ENCODE peak calls at places on chromosomes 3 and 15, in seven cellular contexts. T, O, E, H, S, W and I are unnamed samples. For H3K9me3, H3K4me1 and H3K36me3, the result is how much of the 10 kb centered on the place peaks cover.

GRCh38 chr15:45790325-45790943 is 155.6 kb downstream of the SQOR start:
- ATAC-seq in W (no peak), T (peak), H (no peak), E (no peak), O (peak), S (peak), I (no peak)

GRCh38 chr3:102979682-102980378 is 545.0 kb downstream of the ZPLD1 start:
- ATAC-seq in S (peak), E (peak), W (peak), H (peak), O (peak), T (no peak), I (peak)

GRCh38 chr3:30610702-30611410 is 4.5 kb downstream of the TGFBR2 start:
- ATAC-seq in T (no peak), W (no peak), S (no peak), O (no peak), E (no peak), H (no peak), I (no peak)

GRCh38 chr15:48890375-48890972 is 12.5 kb downstream of the EID1 start:
- ATAC-seq in O (no peak), E (no peak), S (no peak), H (no peak), T (no peak), W (no peak), I (no peak)

GRCh38 chr3:105801397-105801796 is 67.4 kb downstream of the CBLB start:
- ATAC-seq in W (no peak), E (no peak), S (no peak), H (no peak), O (no peak), T (no peak), I (no peak)

GRCh38 chr3:45113625-45114050 is 32.5 kb downstream of the CDCP1 start:
- ATAC-seq in T (no peak), E (peak), O (no peak), W (no peak), H (no peak), S (no peak), I (peak)

GRCh38 chr3:36416660-36417059 is 36.4 kb downstream of the STAC start:
- ATAC-seq in S (no peak), W (no peak), T (no peak), E (no peak), O (peak), H (no peak), I (no peak)

GRCh38 chr3:1183320-1184048 is 90.7 kb downstream of the CNTN6 start:
- ATAC-seq in T (no peak), H (no peak), S (no peak), O (peak), W (no peak), E (no peak), I (peak)

GRCh38 chr15:48681274-48681840 is 35.8 kb upstream of the FBN1 start:
- ATAC-seq in W (no peak), T (no peak), E (no peak), H (no peak), O (no peak), S (no peak), I (no peak)

GRCh38 chr3:111768571-111769100 is 90.4 kb upstream of the PHLDB2 start:
- ATAC-seq in S (no peak), T (peak), O (peak), E (peak), W (no peak), H (no peak), I (peak)

GRCh38 chr3:141063831-141064230 is 12.7 kb downstream of the SPSB4 start:
- ATAC-seq in E (no peak), H (no peak), W (no peak), S (no peak), O (no peak), T (no peak), I (no peak)

GRCh38 chr15:80265021-80265420 is 13.0 kb upstream of the CTXND1 start:
- ATAC-seq in S (no peak), H (no peak), E (no peak), W (no peak), T (no peak), O (no peak), I (no peak)

GRCh38 chr3:15339786-15340215 is 7.4 kb upstream of the SH3BP5 start:
- ATAC-seq in S (peak), T (no peak), W (peak), E (no peak), H (no peak), O (peak), I (no peak)

GRCh38 chr3:45208587-45208986 is 17.5 kb downstream of the TMEM158 start:
- ATAC-seq in H (no peak), S (no peak), O (no peak), E (no peak), W (no peak), T (no peak), I (no peak)

GRCh38 chr3:46960081-46960701 is 16.4 kb downstream of the CCDC12 start:
- ATAC-seq in W (peak), S (peak), T (no peak), E (peak), H (peak), O (peak), I (peak)

GRCh38 chr3:131435000-131435399 is 53.4 kb downstream of the NUDT16 start:
- ATAC-seq in E (no peak), T (no peak), W (no peak), O (no peak), S (no peak), H (no peak), I (no peak)

GRCh38 chr3:144270100-144270499 is 298.5 kb downstream of the DIPK2A start:
- ATAC-seq in H (no peak), O (no peak), E (no peak), S (peak), W (no peak), T (no peak), I (no peak)

GRCh38 chr3:169404491-169404890 is 259.0 kb downstream of the MECOM start:
- ATAC-seq in T (no peak), E (no peak), W (no peak), H (no peak), O (no peak), S (no peak), I (no peak)

GRCh38 chr3:142586803-142587406 is 8.4 kb upstream of the ATR start:
- ATAC-seq in E (peak), H (peak), S (peak), W (peak), O (peak), T (peak), I (peak)

DNA sequence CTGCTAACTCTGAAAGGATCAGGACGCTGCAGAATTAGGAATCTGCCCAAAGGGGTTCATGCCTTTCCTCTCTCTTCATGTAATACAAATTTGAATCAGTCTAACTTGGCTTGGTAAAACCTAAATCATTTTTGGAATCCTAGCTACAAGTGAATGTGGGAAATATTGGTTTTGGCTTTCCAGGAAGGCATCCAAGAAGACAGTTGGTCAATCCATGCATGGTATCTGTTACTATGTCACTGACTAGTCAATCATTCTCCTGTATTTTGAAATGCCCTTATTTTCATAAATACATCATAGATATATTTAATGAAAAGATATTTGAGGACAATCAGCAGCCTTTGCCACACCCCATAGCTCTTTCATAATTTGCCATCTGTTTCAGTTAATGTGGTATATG is 7.5 kb upstream of the PLS1 start:
- ATAC-seq in E (no peak), W (no peak), S (no peak), T (no peak), H (no peak), O (no peak), I (no peak)
- H3K9me3 ChIP-seq in E (under half), W (under half), S (under half), T (under half), H (under half), O (under half), I (under half)

DNA sequence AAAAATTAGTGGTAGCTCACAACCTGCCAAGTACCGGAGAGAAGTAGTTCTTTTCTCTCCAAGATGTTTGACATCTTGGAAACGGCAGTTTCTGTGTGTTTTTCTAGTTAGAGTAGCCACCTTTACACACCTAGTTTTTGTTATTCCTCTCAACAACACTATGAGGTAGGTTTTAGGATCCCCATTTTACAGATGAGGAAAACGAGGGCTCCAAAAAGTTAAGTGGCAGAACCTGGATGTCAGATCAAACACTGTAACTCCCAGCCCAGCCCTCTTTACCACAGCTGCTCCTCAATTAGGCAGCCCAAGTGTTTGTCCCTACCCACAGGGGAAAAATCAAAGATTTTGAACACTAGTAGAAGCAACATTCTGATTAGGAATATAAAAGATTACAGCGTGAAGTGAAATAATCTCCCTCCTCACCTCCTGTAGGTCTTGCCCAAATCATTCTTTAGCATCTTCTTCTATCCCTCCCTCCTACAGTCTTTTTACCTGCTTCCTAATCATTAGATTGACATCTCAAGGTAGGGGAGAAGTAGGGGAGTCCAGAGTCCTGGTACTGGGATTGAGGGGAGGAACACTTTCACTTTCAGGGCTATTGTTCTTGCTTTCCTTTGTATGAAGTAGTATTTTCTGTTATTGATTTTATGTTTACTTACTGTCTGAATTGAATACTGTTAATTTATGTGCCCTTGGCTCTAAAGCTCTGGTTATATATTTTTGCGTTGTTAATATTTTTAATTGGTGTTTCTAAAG is 142.6 kb downstream of the CMSS1 start:
- ATAC-seq in T (no peak), S (no peak), O (no peak), E (no peak), H (no peak), W (peak), I (no peak)
- H3K4me1 ChIP-seq in T (under half), S (under half), O (under half), E (under half), H (under half), W (under half), I (under half)

DNA sequence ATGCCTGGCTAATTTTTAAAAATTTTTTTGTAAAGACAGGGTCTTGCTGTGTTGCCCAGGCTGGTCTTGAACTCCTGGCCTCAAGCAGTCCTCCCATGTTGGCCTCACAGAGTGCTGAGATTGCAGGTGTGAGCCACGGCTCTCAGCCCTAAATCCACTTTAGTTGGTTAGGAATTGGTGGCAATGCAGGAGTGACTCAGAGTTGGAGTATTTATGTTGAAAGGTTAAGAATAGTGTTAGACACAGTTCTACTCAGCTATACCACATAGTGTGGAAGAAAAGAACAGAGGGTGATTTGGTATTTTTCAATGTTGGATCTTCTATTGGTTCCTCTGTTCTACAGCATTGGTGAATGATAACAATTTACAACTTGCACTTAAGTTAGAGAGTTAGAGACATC is 7.6 kb downstream of the ZNF639 start:
- ATAC-seq in W (no peak), S (no peak), O (no peak), H (no peak), T (no peak), E (no peak), I (no peak)
- H3K36me3 ChIP-seq in W (half or more), S (half or more), O (under half), H (under half), T (under half), E (under half), I (under half)

GRCh38 chr3:152325136-152325535 is 56.4 kb downstream of the MBNL1 start:
- ATAC-seq in W (no peak), T (no peak), H (no peak), O (no peak), S (no peak), E (no peak), I (no peak)

GRCh38 chr3:152321321-152321720 is 52.6 kb downstream of the MBNL1 start:
- ATAC-seq in T (no peak), O (no peak), H (no peak), E (no peak), W (no peak), S (no peak), I (no peak)

GRCh38 chr3:152321806-152322377 is 53.2 kb downstream of the MBNL1 start:
- ATAC-seq in H (no peak), W (no peak), E (peak), S (no peak), O (no peak), T (no peak), I (peak)

GRCh38 chr3:152323834-152324233 is 55.1 kb downstream of the MBNL1 start:
- ATAC-seq in S (no peak), E (peak), H (no peak), W (no peak), T (no peak), O (no peak), I (no peak)

DNA sequence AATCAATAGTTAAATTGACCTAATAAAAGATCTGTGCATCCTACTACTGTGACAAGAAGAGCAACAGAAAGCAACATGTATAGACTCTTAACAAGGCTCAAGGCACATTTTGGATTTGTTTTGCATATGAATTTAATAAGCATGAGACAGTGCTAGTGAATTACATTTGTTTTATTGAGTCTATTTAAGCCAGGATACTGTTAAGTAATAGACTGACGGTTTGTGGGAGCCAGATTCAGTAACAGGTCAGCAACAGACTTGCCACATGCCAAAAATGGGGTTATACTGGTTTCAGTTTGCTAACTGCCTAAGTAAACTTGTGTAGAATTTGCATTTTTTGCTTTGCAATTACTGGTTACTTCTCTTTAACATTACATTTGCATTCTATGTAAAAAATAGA is 54.0 kb downstream of the MBNL1 start:
- ATAC-seq in S (peak), E (no peak), W (peak), T (no peak), H (no peak), O (peak), I (peak)
- H3K9me3 ChIP-seq in S (under half), E (under half), W (under half), T (under half), H (under half), O (under half), I (under half)

GRCh38 chr3:150248116-150248864 is 159.8 kb upstream of the TSC22D2 start:
- ATAC-seq in W (no peak), S (no peak), H (no peak), E (no peak), O (peak), T (no peak), I (no peak)
- H3K4me1 ChIP-seq in W (under half), S (under half), H (under half), E (under half), O (under half), T (under half), I (half or more)

GRCh38 chr3:193910886-193911738 is 224.8 kb upstream of the HES1 start:
- ATAC-seq in H (peak), E (no peak), O (peak), S (peak), W (peak), T (no peak), I (no peak)
- H3K36me3 ChIP-seq in H (under half), E (under half), O (under half), S (under half), W (under half), T (under half), I (under half)

DNA sequence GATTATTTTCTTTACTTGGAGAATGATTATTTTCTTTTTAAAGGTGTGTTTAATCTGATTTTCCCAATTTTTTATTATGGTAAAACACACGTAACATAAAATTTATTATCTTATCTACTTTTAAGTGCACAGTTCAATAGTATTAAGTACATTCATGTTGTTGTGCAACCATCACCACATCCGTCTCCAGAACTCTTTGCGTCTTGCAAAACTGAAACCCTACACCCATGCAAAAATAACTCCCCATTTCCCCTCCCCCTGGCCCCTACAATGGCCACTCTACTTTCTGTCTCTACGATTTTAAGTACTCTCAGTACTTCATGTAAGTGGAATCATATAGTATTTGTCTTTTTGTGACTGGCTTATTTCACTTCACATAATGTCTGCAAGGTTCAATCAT is 230.7 kb downstream of the SATB1 start:
- ATAC-seq in E (no peak), H (no peak), S (peak), W (no peak), T (no peak), O (peak), I (no peak)
- H3K9me3 ChIP-seq in E (under half), H (under half), S (under half), W (under half), T (under half), O (under half), I (under half)